ENCODE peak calls at places on chromosomes 16 and 17, in six cellular contexts. J, S, N, H, L and E are unnamed samples.

GRCh38 chr16:88744520-88744835 is 38.2 kb downstream of the CTU2 start:
- DNase-seq in J (no peak), S (no peak), N (no peak), H (no peak), L (no peak), E (no peak)

GRCh38 chr17:15306406-15306970 is 34.9 kb downstream of the TEKT3 start:
- DNase-seq in J (no peak), S (no peak), N (no peak), H (no peak), L (no peak), E (no peak)

GRCh38 chr16:69820926-69821541 is 58.9 kb downstream of the WWP2 start:
- DNase-seq in J (peak), S (no peak), N (peak), H (peak), L (no peak), E (no peak)

GRCh38 chr16:14470788-14471187 is 159.3 kb downstream of the PARN start:
- DNase-seq in J (no peak), S (no peak), N (no peak), H (no peak), L (no peak), E (no peak)

GRCh38 chr17:41667280-41668008 is 21.2 kb upstream of the EIF1 start:
- DNase-seq in J (no peak), S (no peak), N (no peak), H (no peak), L (no peak), E (no peak)

GRCh38 chr17:9329251-9329921 is 246.2 kb downstream of the STX8 start:
- DNase-seq in J (no peak), S (no peak), N (no peak), H (no peak), L (no peak), E (no peak)

GRCh38 chr16:11676799-11677198 is 8.5 kb downstream of the SNN start:
- DNase-seq in J (no peak), S (no peak), N (no peak), H (no peak), L (no peak), E (no peak)

GRCh38 chr17:61806081-61806828 is 57.1 kb downstream of the BRIP1 start:
- DNase-seq in J (no peak), S (no peak), N (no peak), H (no peak), L (no peak), E (no peak)

GRCh38 chr17:74086992-74087391 is 116.5 kb upstream of the RPL38 start:
- DNase-seq in J (no peak), S (no peak), N (no peak), H (no peak), L (no peak), E (no peak)

GRCh38 chr16:86496929-86497381 is 13.4 kb upstream of the FOXF1 start:
- DNase-seq in J (no peak), S (no peak), N (no peak), H (no peak), L (no peak), E (no peak)

GRCh38 chr16:48317614-48318013 is 67.6 kb downstream of the SIAH1 start:
- DNase-seq in J (no peak), S (no peak), N (no peak), H (peak), L (peak), E (no peak)

GRCh38 chr17:65086465-65086864 is 29.9 kb upstream of the GNA13 start:
- DNase-seq in J (no peak), S (no peak), N (no peak), H (no peak), L (no peak), E (no peak)

GRCh38 chr17:77462101-77462500 is 321.3 kb downstream of the SEC14L1 start:
- DNase-seq in J (no peak), S (no peak), N (no peak), H (no peak), L (no peak), E (no peak)

GRCh38 chr17:40348562-40349476 is 15.7 kb downstream of the GJD3 start:
- DNase-seq in J (no peak), S (no peak), N (peak), H (no peak), L (no peak), E (no peak)

GRCh38 chr17:40283662-40284061 is 4.0 kb upstream of the CDC6 start:
- DNase-seq in J (no peak), S (no peak), N (no peak), H (peak), L (peak), E (no peak)

GRCh38 chr17:80826346-80826954 is 165.2 kb upstream of the CHMP6 start:
- DNase-seq in J (no peak), S (no peak), N (no peak), H (no peak), L (no peak), E (no peak)

GRCh38 chr17:64095144-64095882 is 34.6 kb downstream of the ERN1 start:
- DNase-seq in J (peak), S (no peak), N (peak), H (no peak), L (no peak), E (no peak)

GRCh38 chr17:64507418-64507766 is 615 bp downstream of the CEP95 start:
- DNase-seq in J (no peak), S (peak), N (peak), H (peak), L (no peak), E (no peak)

GRCh38 chr16:12178251-12178990 is 201.9 kb downstream of the SNX29 start:
- DNase-seq in J (peak), S (no peak), N (no peak), H (peak), L (no peak), E (no peak)

GRCh38 chr17:6249747-6250146 is 179.6 kb downstream of the WSCD1 start:
- DNase-seq in J (no peak), S (no peak), N (no peak), H (no peak), L (no peak), E (no peak)

GRCh38 chr16:89864421-89864820 is 9.0 kb upstream of the TCF25 start:
- DNase-seq in J (no peak), S (no peak), N (no peak), H (peak), L (no peak), E (no peak)

GRCh38 chr17:2710804-2711607 is 558 bp downstream of the CLUH start:
- DNase-seq in J (peak), S (no peak), N (peak), H (no peak), L (no peak), E (no peak)

GRCh38 chr16:12341966-12342365 is 365.4 kb downstream of the SNX29 start:
- DNase-seq in J (no peak), S (no peak), N (no peak), H (no peak), L (no peak), E (no peak)

GRCh38 chr16:88831838-88832237 is 20.1 kb upstream of the APRT start:
- DNase-seq in J (no peak), S (no peak), N (no peak), H (no peak), L (no peak), E (no peak)

GRCh38 chr17:3828151-3828851 is 17.7 kb downstream of the NCBP3 start:
- DNase-seq in J (no peak), S (no peak), N (no peak), H (no peak), L (peak), E (no peak)

GRCh38 chr16:89009343-89010209 is 32.6 kb upstream of the CBFA2T3 start:
- DNase-seq in J (no peak), S (no peak), N (peak), H (peak), L (no peak), E (no peak)

GRCh38 chr17:35257080-35257701 is 14.3 kb downstream of the SLFN5 start:
- DNase-seq in J (peak), S (no peak), N (peak), H (peak), L (no peak), E (no peak)

GRCh38 chr17:42283241-42284019 is 4.9 kb upstream of the STAT5A start:
- DNase-seq in J (no peak), S (no peak), N (no peak), H (no peak), L (no peak), E (peak)

DNA sequence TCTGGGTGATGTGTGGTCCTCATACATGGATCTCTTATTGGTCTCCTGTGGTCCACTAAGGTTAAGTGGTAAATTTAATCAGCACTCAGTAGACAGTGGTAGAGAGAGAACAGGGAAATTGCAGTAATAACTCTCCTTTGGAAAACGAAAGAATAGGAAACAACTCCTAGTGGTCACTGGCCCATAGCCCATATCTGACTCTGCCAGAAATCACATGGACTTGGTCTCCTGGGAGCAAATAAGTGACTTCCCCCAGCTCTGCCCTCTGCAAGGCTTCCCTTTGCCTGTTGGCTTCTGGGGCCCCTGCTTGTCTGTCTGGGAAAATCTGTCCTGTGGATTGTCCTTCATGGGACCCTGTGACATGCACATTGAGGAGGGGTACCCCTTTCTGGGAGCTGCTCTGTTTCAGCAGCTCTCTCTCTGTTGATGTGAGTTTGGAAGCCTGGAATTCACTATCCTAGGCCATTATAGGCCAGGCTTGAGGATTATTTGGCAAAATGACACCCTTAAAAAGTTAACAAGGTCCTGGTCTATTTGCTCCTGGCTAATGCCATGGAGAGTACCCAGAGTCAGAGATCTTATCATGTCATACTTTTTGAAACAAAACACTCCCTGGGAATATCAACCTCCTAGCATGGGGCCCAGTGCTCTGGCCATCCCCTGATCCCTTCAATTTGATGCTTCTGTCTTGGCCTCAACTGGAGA is 58.0 kb upstream of the HNF1B start:
- DNase-seq in J (no peak), S (peak), N (peak), H (peak), L (no peak), E (no peak)
- H3K4me3 ChIP-seq in J (no peak), S (no peak), N (no peak), H (no peak), L (no peak), E (no peak)

GRCh38 chr17:54968954-54969400 is 412 bp downstream of the STXBP4 start:
- DNase-seq in J (no peak), S (no peak), N (peak), H (peak), L (no peak), E (no peak)
- H3K4me3 ChIP-seq in J (peak), S (peak), N (peak), H (peak), L (peak), E (peak)

DNA sequence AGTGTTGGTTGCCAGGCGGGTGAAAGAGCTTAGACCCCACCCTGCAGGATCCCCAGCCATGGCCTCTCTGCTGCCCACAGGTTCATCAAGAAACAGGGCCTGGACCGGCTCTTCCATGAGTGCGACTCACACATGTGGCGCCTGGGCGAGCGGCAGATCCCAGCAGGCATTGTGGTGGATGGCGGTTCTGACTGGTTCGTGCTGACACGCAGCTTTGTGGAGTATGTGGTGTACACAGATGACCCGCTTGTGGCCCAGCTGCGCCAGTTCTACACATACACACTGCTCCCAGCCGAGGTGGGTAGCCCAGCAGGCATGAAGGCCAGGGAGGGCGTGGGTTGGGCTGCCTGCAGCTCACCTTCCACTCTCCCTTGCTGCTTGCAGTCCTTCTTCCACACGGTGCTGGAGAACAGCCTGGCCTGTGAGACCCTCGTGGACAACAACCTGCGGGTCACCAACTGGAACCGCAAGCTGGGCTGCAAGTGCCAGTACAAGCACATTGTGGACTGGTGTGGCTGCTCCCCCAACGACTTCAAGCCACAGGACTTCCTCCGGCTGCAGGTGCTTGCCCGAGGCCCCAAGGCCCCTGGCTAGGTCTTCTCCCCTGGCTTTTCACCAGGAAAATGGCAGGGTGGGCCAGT is 9.9 kb downstream of the XYLT2 start:
- DNase-seq in J (no peak), S (no peak), N (no peak), H (no peak), L (no peak), E (no peak)
- H3K4me3 ChIP-seq in J (no peak), S (no peak), N (no peak), H (no peak), L (no peak), E (no peak)

DNA sequence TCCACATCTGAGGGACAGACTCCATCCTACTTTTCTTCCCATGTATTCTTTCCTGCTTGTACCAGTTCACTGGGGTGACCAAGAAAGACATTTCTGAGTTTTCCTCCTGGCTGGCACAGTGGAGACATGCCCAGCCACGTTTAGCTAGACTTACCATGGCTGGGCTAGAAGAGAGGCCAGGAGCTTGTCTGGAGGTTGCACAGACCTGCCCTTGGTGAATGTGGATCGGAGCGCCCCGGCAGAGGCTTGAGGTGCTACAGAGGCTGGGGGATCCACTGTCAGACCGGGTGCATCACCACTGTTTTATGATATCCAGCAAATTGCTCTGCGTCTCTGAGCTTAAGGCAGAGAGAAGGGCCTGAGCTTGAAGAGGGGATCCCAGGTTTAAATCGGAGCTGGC is 3.5 kb downstream of the IL4R start:
- DNase-seq in J (no peak), S (no peak), N (no peak), H (no peak), L (no peak), E (no peak)
- H3K4me3 ChIP-seq in J (no peak), S (no peak), N (no peak), H (peak), L (no peak), E (peak)

GRCh38 chr17:37746617-37747016 is 1.8 kb upstream of the HNF1B start:
- DNase-seq in J (no peak), S (no peak), N (no peak), H (no peak), L (no peak), E (no peak)

GRCh38 chr17:37744961-37745800 is at the start of gene HNF1B:
- DNase-seq in J (peak), S (no peak), N (peak), H (no peak), L (no peak), E (no peak)

GRCh38 chr17:37744633-37744927 is 279 bp downstream of the HNF1B start:
- DNase-seq in J (no peak), S (no peak), N (no peak), H (no peak), L (no peak), E (no peak)

GRCh38 chr17:37747222-37747621 is 2.4 kb upstream of the HNF1B start:
- DNase-seq in J (no peak), S (no peak), N (no peak), H (no peak), L (no peak), E (no peak)

DNA sequence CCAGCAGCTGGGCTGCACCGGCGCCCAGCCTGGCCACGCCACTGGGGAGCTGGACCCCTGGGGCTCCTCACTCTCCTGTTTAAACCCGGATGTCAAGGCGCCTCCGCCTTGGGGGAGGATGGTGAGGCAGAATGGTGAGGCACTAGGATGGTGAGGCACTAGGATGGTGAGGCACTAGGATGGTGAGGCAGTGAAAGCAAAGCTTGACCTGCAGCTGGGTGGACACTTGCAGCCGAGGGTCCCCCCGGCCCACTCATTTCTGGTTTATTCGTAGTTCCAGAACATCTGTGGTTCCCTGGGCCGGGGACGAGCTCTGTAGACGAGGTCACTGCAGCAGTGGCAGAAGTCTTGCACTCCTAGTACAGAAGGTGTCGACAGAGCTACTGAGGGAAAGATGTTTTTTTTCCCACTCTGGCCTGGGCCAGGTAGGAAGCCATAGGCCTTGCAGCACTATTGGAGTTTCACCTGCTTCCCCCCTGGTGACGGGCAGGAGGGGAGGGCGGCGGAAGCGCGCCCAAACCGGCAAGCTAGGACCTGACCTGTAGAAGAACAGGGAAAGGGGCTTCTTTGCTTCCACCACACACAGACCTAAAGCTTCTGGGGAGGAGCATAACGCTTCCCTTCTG is 1.1 kb upstream of the HNF1B start:
- DNase-seq in J (no peak), S (no peak), N (no peak), H (no peak), L (no peak), E (no peak)
- H3K4me3 ChIP-seq in J (peak), S (no peak), N (peak), H (no peak), L (no peak), E (no peak)